ENCODE peak calls at places on chromosomes 13 and 19, in five cellular contexts. B is neuronal stem cell, L is H1, I is trophoblast cell, K is mesenchymal stem cell. E is an unnamed sample.

GRCh38 chr13:43516401-43516826 is 270.4 kb downstream of the ENOX1 start:
- DNase-seq in B (no peak), K (peak), L (no peak), I (no peak), E (no peak)

GRCh38 chr19:55677572-55678028 is 2.6 kb downstream of the EPN1 start:
- DNase-seq in B (no peak), I (no peak), L (no peak), K (no peak), E (no peak)

GRCh38 chr19:58395220-58395978 is at the start of gene RNF225:
- DNase-seq in I (peak), L (peak), K (no peak), B (no peak), E (peak)

GRCh38 chr13:38707433-38707832 is 20.6 kb downstream of the FREM2 start:
- DNase-seq in L (no peak), I (no peak), K (no peak), B (no peak), E (no peak)

GRCh38 chr19:29387586-29387985 is 138.2 kb upstream of the VSTM2B start:
- DNase-seq in L (no peak), B (no peak), I (no peak), K (no peak), E (no peak)

GRCh38 chr19:44750713-44751112 is 2.2 kb downstream of the BCL3 start:
- DNase-seq in K (no peak), B (no peak), I (no peak), L (no peak), E (no peak)

GRCh38 chr13:20566917-20567755 is at the start of gene IFT88:
- DNase-seq in B (peak), L (peak), I (peak), K (peak), E (peak)

GRCh38 chr13:37173214-37173613 is 67.8 kb upstream of the CSNK1A1L start:
- DNase-seq in B (no peak), K (peak), I (no peak), L (no peak), E (no peak)

GRCh38 chr13:30806784-30807183 is 71.4 kb downstream of the ALOX5AP start:
- DNase-seq in L (no peak), B (no peak), I (peak), K (peak), E (no peak)

GRCh38 chr19:51099070-51099382 is 9.2 kb downstream of the CTU1 start:
- DNase-seq in L (no peak), I (no peak), K (no peak), B (no peak), E (no peak)

GRCh38 chr19:48777139-48777538 is 21.8 kb downstream of the FGF21 start:
- DNase-seq in I (no peak), B (no peak), K (no peak), L (no peak), E (no peak)

GRCh38 chr13:33450956-33451709 is 165.6 kb upstream of the STARD13 start:
- DNase-seq in L (no peak), B (no peak), K (no peak), I (peak), E (no peak)

GRCh38 chr19:13692096-13692495 is 72.2 kb upstream of the MRI1 start:
- DNase-seq in K (no peak), L (no peak), B (no peak), I (no peak), E (no peak)

GRCh38 chr13:70613295-70613694 is 505.0 kb upstream of the KLHL1 start:
- DNase-seq in L (no peak), B (no peak), K (peak), I (no peak), E (no peak)

GRCh38 chr13:113354831-113355610 is 8.9 kb downstream of the GRTP1 start:
- DNase-seq in B (no peak), K (no peak), L (no peak), I (no peak), E (peak)

GRCh38 chr19:45079911-45080469 is 930 bp downstream of the GEMIN7 start:
- DNase-seq in L (no peak), I (peak), B (no peak), K (no peak), E (peak)

GRCh38 chr13:26555413-26555812 is 2.1 kb upstream of the WASF3 start:
- DNase-seq in L (no peak), I (no peak), K (no peak), B (no peak), E (no peak)

GRCh38 chr13:113096745-113097305 is 8.8 kb upstream of the F7 start:
- DNase-seq in K (no peak), I (no peak), L (no peak), B (no peak), E (no peak)

GRCh38 chr13:45807520-45808099 is 43.9 kb downstream of the SIAH3 start:
- DNase-seq in L (no peak), B (peak), I (peak), K (peak), E (peak)

GRCh38 chr13:50126378-50127016 is 111.3 kb downstream of the KCNRG start:
- DNase-seq in L (no peak), B (peak), I (no peak), K (peak), E (peak)

GRCh38 chr13:59834801-59835200 is 328.9 kb downstream of the DIAPH3 start:
- DNase-seq in I (no peak), B (no peak), K (peak), L (no peak), E (no peak)

GRCh38 chr13:37058801-37059135 is 720 bp downstream of the SUPT20H start:
- DNase-seq in K (no peak), L (no peak), B (no peak), I (no peak), E (peak)

GRCh38 chr19:41700381-41701195 is 7.8 kb upstream of the CEACAM5 start:
- DNase-seq in I (no peak), K (no peak), L (no peak), B (no peak), E (peak)

GRCh38 chr13:112775791-112776279 is 86.0 kb downstream of the ATP11A start:
- DNase-seq in I (no peak), K (no peak), B (no peak), L (no peak), E (peak)

GRCh38 chr13:20441066-20441465 is 84.6 kb downstream of the CRYL1 start:
- DNase-seq in K (no peak), L (no peak), B (no peak), I (no peak), E (no peak)

GRCh38 chr19:6020972-6021805 is 43.2 kb upstream of the RANBP3 start:
- DNase-seq in K (no peak), B (no peak), L (no peak), I (no peak), E (no peak)

GRCh38 chr13:107210216-107211010 is 642.5 kb upstream of the ARGLU1 start:
- DNase-seq in I (no peak), L (no peak), K (peak), B (no peak), E (no peak)

GRCh38 chr19:2350656-2351055 is 9.4 kb upstream of the TMPRSS9 start:
- DNase-seq in B (no peak), L (no peak), I (no peak), K (no peak), E (no peak)

GRCh38 chr13:94205896-94206295 is 273.6 kb downstream of the DCT start:
- DNase-seq in L (no peak), I (no peak), B (no peak), K (no peak), E (no peak)

GRCh38 chr13:49859568-49859967 is 67.1 kb upstream of the KPNA3 start:
- DNase-seq in I (peak), B (no peak), K (peak), L (no peak), E (no peak)

GRCh38 chr19:50720181-50720920 is 749 bp upstream of the SHANK1 start:
- DNase-seq in B (no peak), I (no peak), K (no peak), L (no peak), E (no peak)

GRCh38 chr13:50991624-50992610 is 82.3 kb downstream of the RNASEH2B start:
- DNase-seq in B (no peak), K (peak), L (no peak), I (no peak), E (no peak)

GRCh38 chr19:3733549-3734309 is 25.5 kb downstream of the TJP3 start:
- DNase-seq in I (no peak), K (no peak), L (no peak), B (no peak), E (no peak)

GRCh38 chr13:89061821-89062220 is 1390.7 kb downstream of the SLITRK5 start:
- DNase-seq in L (no peak), B (no peak), K (no peak), I (no peak), E (no peak)

GRCh38 chr19:39032164-39032918 is at the start of gene FBXO27:
- DNase-seq in B (peak), L (no peak), I (peak), K (no peak), E (peak)

GRCh38 chr13:47148543-47148942 is 251.7 kb upstream of the HTR2A start:
- DNase-seq in L (no peak), K (no peak), B (no peak), I (no peak), E (no peak)

GRCh38 chr19:33552928-33553279 is 31.3 kb upstream of the PEPD start:
- DNase-seq in L (no peak), K (no peak), I (no peak), B (no peak), E (no peak)

GRCh38 chr19:35470128-35470527 is 20.1 kb downstream of the KRTDAP start:
- DNase-seq in I (no peak), K (no peak), L (no peak), B (no peak), E (no peak)

GRCh38 chr19:35476149-35476548 is 14.1 kb downstream of the KRTDAP start:
- DNase-seq in B (no peak), K (no peak), I (no peak), L (no peak), E (peak)

GRCh38 chr19:35474104-35474503 is 16.2 kb downstream of the KRTDAP start:
- DNase-seq in L (no peak), B (no peak), I (no peak), K (no peak), E (no peak)

GRCh38 chr19:35468637-35469036 is 20.6 kb downstream of the FFAR2 start:
- DNase-seq in I (peak), B (no peak), L (no peak), K (peak), E (peak)

GRCh38 chr19:35471946-35472345 is 18.3 kb downstream of the KRTDAP start:
- DNase-seq in I (peak), K (no peak), B (no peak), L (no peak), E (no peak)
- H2BK12ac ChIP-seq in I (no peak), K (no peak), B (no peak), L (no peak), E (no peak)

GRCh38 chr13:98318263-98318878 is 141.3 kb upstream of the RNF113B start:
- DNase-seq in B (no peak), K (no peak), I (no peak), L (no peak), E (no peak)

GRCh38 chr13:98322091-98322718 is 145.1 kb upstream of the RNF113B start:
- DNase-seq in L (no peak), B (no peak), K (no peak), I (peak), E (no peak)

GRCh38 chr13:98324105-98324504 is 147.0 kb upstream of the RNF113B start:
- DNase-seq in K (no peak), I (no peak), L (no peak), B (no peak), E (no peak)

GRCh38 chr13:98320561-98321105 is 143.6 kb upstream of the RNF113B start:
- DNase-seq in B (no peak), K (no peak), I (peak), L (no peak), E (no peak)

GRCh38 chr13:98321356-98321755 is 144.3 kb upstream of the RNF113B start:
- DNase-seq in I (peak), B (no peak), K (no peak), L (no peak), E (no peak)
- H2BK12ac ChIP-seq in I (peak), B (no peak), K (no peak), L (no peak), E (no peak)

DNA sequence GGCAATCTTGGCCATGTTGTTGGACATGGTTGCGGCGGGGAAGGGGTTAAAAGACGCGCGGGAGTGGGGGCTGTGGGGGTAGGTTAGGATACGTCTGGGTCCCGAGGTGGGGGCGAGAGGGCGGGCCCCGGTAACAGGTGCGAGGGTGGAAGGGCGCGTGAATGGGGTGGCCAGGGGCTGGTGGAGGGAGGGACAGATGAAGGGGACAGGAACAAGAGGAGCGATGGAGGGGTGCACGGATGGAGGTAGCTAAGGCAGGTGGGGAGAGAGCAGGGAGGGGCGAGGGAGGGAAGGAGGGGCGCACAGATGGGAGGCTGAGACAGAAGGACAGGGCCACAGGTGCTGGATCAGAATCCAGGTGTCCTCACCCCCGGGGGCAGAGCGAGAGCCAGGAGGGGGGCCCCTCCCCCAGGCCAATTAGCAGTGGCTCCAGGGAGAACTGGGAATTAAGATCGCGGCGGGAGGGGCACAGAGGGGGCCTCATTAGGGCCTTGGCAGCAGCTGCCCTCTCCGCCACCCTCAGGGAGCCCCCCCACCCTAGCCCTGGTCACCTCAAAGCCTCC is 1.3 kb downstream of the GNG8 start:
- DNase-seq in K (no peak), L (no peak), B (no peak), I (no peak), E (peak)
- H2BK12ac ChIP-seq in K (no peak), L (no peak), B (peak), I (no peak), E (no peak)

DNA sequence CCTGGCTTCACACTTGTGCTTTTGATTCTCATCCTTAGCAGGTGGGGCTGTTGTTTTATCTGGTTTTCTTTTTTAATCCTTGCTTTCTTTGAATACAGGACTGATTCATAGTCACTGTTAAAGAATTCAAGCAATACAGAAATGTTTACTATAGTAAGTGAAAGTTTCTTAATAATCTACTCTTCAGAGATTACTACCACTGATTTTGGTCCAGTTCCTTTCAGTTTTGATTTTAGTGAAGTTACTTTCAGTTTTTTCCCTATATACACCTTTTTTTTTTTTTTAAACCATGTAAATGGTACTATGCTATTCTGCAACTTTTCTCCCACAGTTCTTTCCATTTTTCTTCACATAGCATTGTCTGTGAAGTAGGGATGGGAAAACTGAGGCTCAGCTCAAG is 53.6 kb downstream of the GATAD2A start:
- DNase-seq in K (peak), L (no peak), B (no peak), I (no peak), E (no peak)
- H2BK12ac ChIP-seq in K (no peak), L (no peak), B (no peak), I (no peak), E (no peak)

E was measured in H9.